ENCODE peak calls at places on chromosomes 3 and 15, in nine cellular contexts. C is pancreas; S is cardiac muscle cell; N is astrocyte; G is gastrocnemius medialis; H is suprapubic skin; B is mammary epithelial cell; K is Panc1; A is CD4-positive, CD25-positive, alpha-beta regulatory T cell. X is an unnamed sample. For H3K4me1, the result is how much of the 10 kb centered on the place peaks cover.

GRCh38 chr15:90033448-90033847 is 32.3 kb downstream of the ZNF710 start:
- DNase-seq in N (no peak), S (no peak), B (no peak), A (no peak), H (peak), K (no peak), G (no peak), C (no peak), X (no peak)

GRCh38 chr3:4950948-4951347 is 28.3 kb upstream of the BHLHE40 start:
- DNase-seq in G (no peak), B (no peak), H (no peak), S (no peak), C (no peak), N (no peak), A (no peak), K (peak), X (no peak)

GRCh38 chr3:71401695-71402231 is 181.8 kb downstream of the FOXP1 start:
- DNase-seq in C (no peak), B (no peak), S (no peak), K (no peak), H (no peak), G (no peak), N (no peak), A (no peak), X (no peak)

GRCh38 chr3:72698154-72698917 is 149.9 kb downstream of the SHQ1 start:
- DNase-seq in K (no peak), A (no peak), G (no peak), H (no peak), S (no peak), B (no peak), N (no peak), C (no peak), X (no peak)

GRCh38 chr3:170863768-170864167 is 6.2 kb downstream of the RPL22L1 start:
- DNase-seq in A (no peak), H (no peak), C (no peak), B (no peak), G (no peak), K (no peak), S (no peak), N (no peak), X (no peak)

GRCh38 chr3:124078978-124079911 is 87.3 kb upstream of the ROPN1 start:
- DNase-seq in N (no peak), A (no peak), S (peak), G (no peak), H (no peak), K (peak), C (no peak), B (peak), X (no peak)

GRCh38 chr3:71245971-71246860 is 337.3 kb downstream of the FOXP1 start:
- DNase-seq in S (peak), C (no peak), B (no peak), G (no peak), H (no peak), A (no peak), N (no peak), K (no peak), X (no peak)

GRCh38 chr3:119243712-119244111 is 3.0 kb upstream of the B4GALT4 start:
- DNase-seq in S (no peak), G (no peak), C (no peak), H (no peak), K (no peak), A (no peak), N (no peak), B (no peak), X (no peak)

GRCh38 chr3:150149651-150150051 is 179.0 kb upstream of the PFN2 start:
- DNase-seq in H (no peak), N (peak), A (no peak), S (peak), K (no peak), B (peak), C (no peak), G (peak), X (no peak)

GRCh38 chr3:185929192-185930151 is 8.3 kb downstream of the TRA2B start:
- DNase-seq in K (no peak), B (peak), N (peak), H (no peak), A (no peak), S (no peak), C (no peak), G (no peak), X (no peak)

GRCh38 chr3:20668411-20668810 is 482.4 kb upstream of the SGO1 start:
- DNase-seq in A (no peak), K (no peak), B (no peak), S (peak), G (no peak), H (no peak), N (peak), C (no peak), X (no peak)

GRCh38 chr15:98889930-98890695 is 117.5 kb downstream of the PGPEP1L start:
- DNase-seq in G (no peak), B (peak), S (peak), N (peak), C (no peak), A (no peak), H (no peak), K (no peak), X (no peak)

GRCh38 chr3:4720316-4721075 is 227.3 kb downstream of the ITPR1 start:
- DNase-seq in N (peak), S (peak), B (peak), K (no peak), G (peak), A (no peak), H (no peak), C (peak), X (no peak)

GRCh38 chr3:147313513-147313912 is 92.8 kb downstream of the ZIC4 start:
- DNase-seq in C (no peak), N (no peak), H (no peak), A (no peak), K (no peak), S (no peak), G (no peak), B (no peak), X (no peak)

GRCh38 chr15:77554306-77555080 is 78.2 kb downstream of the LINGO1 start:
- DNase-seq in A (no peak), H (no peak), C (no peak), N (no peak), G (no peak), S (no peak), B (no peak), K (no peak), X (no peak)

GRCh38 chr3:24237971-24238767 is 256.5 kb downstream of the THRB start:
- DNase-seq in C (no peak), A (peak), S (peak), N (peak), K (peak), B (peak), G (no peak), H (no peak), X (peak)

GRCh38 chr15:39640665-39641064 is 59.8 kb downstream of the THBS1 start:
- DNase-seq in K (no peak), H (no peak), S (no peak), A (no peak), B (no peak), N (no peak), G (no peak), C (no peak), X (no peak)

GRCh38 chr3:126509565-126510322 is 7.8 kb downstream of the UROC1 start:
- DNase-seq in S (no peak), N (no peak), K (no peak), H (peak), B (peak), C (peak), A (no peak), G (no peak), X (no peak)

GRCh38 chr3:156356537-156357363 is 198.2 kb downstream of the SSR3 start:
- DNase-seq in A (no peak), S (peak), N (peak), C (no peak), G (no peak), K (no peak), B (no peak), H (no peak), X (no peak)

GRCh38 chr15:29420188-29420587 is 150.6 kb upstream of the NSMCE3 start:
- DNase-seq in G (no peak), N (no peak), A (no peak), C (no peak), B (no peak), H (no peak), K (no peak), S (no peak), X (no peak)

GRCh38 chr15:29418931-29419330 is 149.3 kb upstream of the NSMCE3 start:
- DNase-seq in A (no peak), H (no peak), S (no peak), B (no peak), G (no peak), C (no peak), N (no peak), K (no peak), X (no peak)

GRCh38 chr15:29424118-29424517 is 154.5 kb upstream of the NSMCE3 start:
- DNase-seq in S (no peak), H (no peak), C (no peak), B (no peak), A (no peak), K (no peak), G (no peak), N (no peak), X (no peak)

GRCh38 chr15:29422606-29423005 is 153.0 kb upstream of the NSMCE3 start:
- DNase-seq in S (no peak), N (no peak), G (no peak), C (no peak), K (no peak), A (no peak), B (no peak), H (no peak), X (no peak)

DNA sequence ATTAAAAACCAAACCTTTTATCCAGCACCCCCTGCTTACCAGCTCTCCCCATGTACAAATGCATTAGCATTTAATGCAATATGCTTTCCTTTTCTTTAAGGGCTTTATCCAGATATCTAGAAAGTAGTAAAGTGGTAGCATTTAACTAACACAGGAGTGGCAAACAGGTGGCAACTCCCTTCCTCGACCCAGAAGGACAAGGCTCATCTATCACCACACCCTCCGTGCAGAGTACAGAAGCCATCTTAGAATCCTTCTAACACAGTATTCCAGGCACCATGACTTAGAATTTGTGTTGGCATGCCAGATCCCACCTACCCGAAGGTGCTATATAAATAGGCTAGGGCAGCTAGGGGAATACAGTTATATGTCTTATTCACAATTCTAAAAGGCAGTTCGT is 148.6 kb upstream of the NSMCE3 start:
- DNase-seq in N (no peak), B (no peak), C (no peak), S (no peak), H (no peak), K (no peak), G (no peak), A (no peak), X (no peak)
- H3K4me3 ChIP-seq in N (no peak), B (no peak), C (no peak), S (no peak), H (no peak), K (no peak), G (no peak), A (no peak), X (no peak)

DNA sequence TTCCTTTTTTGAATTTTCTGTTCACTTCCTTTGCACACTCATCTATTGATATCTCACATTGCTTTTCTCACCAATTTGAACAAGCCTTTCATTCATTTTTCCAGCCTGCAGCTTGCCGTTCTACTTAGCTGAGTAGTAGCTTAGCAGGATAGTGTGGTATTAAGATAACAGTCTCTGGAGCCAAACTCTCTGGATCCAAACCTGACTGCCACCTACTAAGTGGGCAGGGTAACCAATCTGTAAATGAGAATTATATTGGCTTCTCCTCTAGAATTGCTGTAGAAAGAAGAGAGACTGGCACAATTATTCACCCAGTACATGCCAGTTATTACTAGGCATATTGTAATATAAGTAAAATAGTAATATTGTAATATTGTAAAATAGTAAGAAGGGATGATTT is 40.5 kb downstream of the AQP9 start:
- DNase-seq in K (no peak), S (no peak), B (no peak), A (no peak), H (no peak), N (no peak), C (no peak), G (no peak), X (no peak)
- H3K27ac ChIP-seq in K (no peak), S (no peak), B (peak), A (no peak), H (no peak), N (no peak), C (no peak), G (no peak), X (no peak)

GRCh38 chr3:30677347-30677685 is 70.9 kb downstream of the TGFBR2 start:
- DNase-seq in C (no peak), N (no peak), B (no peak), G (no peak), K (no peak), H (no peak), A (no peak), S (no peak), X (no peak)

GRCh38 chr3:30675774-30676173 is 69.4 kb downstream of the TGFBR2 start:
- DNase-seq in C (no peak), S (no peak), N (no peak), A (no peak), H (no peak), G (no peak), K (no peak), B (no peak), X (no peak)

GRCh38 chr3:30679045-30679444 is 72.6 kb downstream of the TGFBR2 start:
- DNase-seq in A (no peak), N (no peak), H (no peak), K (no peak), B (no peak), G (no peak), C (no peak), S (no peak), X (no peak)

GRCh38 chr3:30675006-30675405 is 68.6 kb downstream of the TGFBR2 start:
- DNase-seq in B (no peak), S (no peak), H (no peak), A (no peak), N (no peak), C (no peak), K (no peak), G (no peak), X (no peak)

DNA sequence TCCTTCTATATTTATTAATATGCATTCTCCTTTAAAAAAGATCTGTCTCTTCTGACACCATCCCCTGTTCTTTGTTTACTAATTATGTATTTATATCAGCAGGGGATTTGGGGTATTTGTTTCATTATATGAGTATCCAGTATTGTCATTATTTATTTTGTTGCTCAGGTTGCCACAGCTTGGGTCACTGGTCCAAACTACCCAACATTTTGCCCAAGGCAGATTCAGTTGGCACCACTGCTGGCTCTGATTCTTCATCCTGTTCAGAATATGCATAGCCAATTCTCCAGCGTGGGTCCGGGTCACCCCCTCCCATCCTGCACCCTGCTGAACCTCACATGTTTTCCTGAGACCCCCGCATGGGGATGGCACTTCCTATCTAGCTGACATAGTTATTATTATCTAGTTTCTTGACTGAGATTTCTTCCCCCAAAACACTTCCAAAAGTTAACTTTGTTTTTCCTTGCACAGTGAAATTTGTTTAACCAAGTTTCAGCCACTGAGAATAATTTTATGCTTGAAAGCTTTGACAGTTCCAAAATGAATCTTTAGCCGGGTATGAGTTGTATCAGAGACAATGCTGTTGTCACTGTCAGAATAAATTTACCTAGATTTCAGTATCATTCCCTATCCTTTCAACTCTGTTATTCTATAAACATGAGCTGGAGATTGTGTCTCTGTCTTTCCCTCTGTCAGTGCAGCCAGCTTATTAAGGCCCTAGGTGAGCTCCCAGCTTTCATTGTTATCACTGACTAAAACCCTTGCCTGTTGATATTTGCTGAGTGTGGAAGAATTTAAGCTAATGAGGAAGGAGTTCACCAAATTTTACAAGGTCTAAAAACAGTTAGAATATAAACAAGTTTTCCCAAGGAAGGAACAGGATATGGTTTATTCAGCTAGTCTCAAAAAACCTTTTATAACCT is 70.3 kb downstream of the TGFBR2 start:
- DNase-seq in C (no peak), N (no peak), H (no peak), G (no peak), S (no peak), B (no peak), K (no peak), A (no peak), X (no peak)
- H3K4me1 ChIP-seq in C (under half), N (under half), H (under half), G (under half), S (under half), B (under half), K (under half), A (under half), X (under half)

GRCh38 chr3:187947927-187948682 is 202.8 kb upstream of the BCL6 start:
- DNase-seq in N (no peak), K (no peak), S (no peak), A (no peak), H (no peak), B (no peak), C (no peak), G (peak), X (no peak)

GRCh38 chr3:187946031-187946691 is 200.9 kb upstream of the BCL6 start:
- DNase-seq in N (peak), K (no peak), B (no peak), S (peak), C (no peak), A (no peak), H (no peak), G (no peak), X (no peak)

GRCh38 chr3:187949093-187949820 is 204.0 kb upstream of the BCL6 start:
- DNase-seq in A (no peak), N (no peak), K (no peak), C (no peak), H (no peak), G (no peak), S (no peak), B (no peak), X (no peak)

GRCh38 chr3:187945374-187945773 is 200.1 kb upstream of the BCL6 start:
- DNase-seq in S (no peak), B (no peak), K (no peak), N (no peak), G (no peak), H (no peak), C (no peak), A (no peak), X (no peak)

GRCh38 chr3:187946981-187947380 is 201.7 kb upstream of the BCL6 start:
- DNase-seq in N (no peak), H (no peak), B (no peak), S (no peak), C (no peak), A (no peak), K (no peak), G (no peak), X (no peak)
- H3K4me3 ChIP-seq in N (no peak), H (no peak), B (no peak), S (no peak), C (no peak), A (no peak), K (no peak), G (no peak), X (no peak)

DNA sequence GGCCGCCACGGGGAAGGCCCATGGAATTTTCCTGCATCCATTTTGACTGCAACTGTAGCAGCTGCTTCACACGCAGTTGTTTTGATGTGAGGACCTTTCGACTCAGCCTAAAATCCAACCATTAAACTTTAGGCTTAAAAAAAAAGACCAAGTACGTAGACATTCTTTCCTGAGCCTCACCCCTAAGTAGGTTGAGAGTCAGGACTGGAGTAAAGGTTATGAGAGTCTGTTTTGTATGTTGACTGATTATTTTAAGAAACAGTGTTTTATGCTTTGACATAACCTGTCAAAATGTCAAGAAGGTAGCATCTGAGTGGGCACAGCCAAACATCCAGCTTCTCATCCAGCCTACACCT is 45.7 kb upstream of the AMOTL2 start:
- DNase-seq in N (no peak), B (no peak), C (no peak), K (no peak), S (no peak), H (no peak), A (no peak), G (no peak), X (no peak)
- H3K27ac ChIP-seq in N (no peak), B (no peak), C (peak), K (no peak), S (no peak), H (no peak), A (no peak), G (no peak), X (no peak)

GRCh38 chr3:11570789-11571495 is 72.8 kb downstream of the VGLL4 start:
- DNase-seq in S (peak), G (no peak), N (peak), A (no peak), C (no peak), K (no peak), B (no peak), H (peak), X (no peak)
- H3K4me1 ChIP-seq in S (under half), G (half or more), N (under half), A (under half), C (under half), K (under half), B (under half), H (half or more), X (under half)

GRCh38 chr3:128727485-128727884 is 1.5 kb downstream of the RAB7A start:
- DNase-seq in C (no peak), H (no peak), G (no peak), S (no peak), B (no peak), A (no peak), N (no peak), K (no peak), X (peak)
- H3K4me3 ChIP-seq in C (peak), H (peak), G (peak), S (peak), B (peak), A (peak), N (peak), K (peak), X (peak)

GRCh38 chr3:52534281-52535183 is 875 bp upstream of the NT5DC2 start:
- DNase-seq in N (no peak), G (no peak), C (peak), B (no peak), S (peak), H (peak), K (no peak), A (no peak), X (peak)
- H3K27ac ChIP-seq in N (peak), G (peak), C (peak), B (no peak), S (peak), H (peak), K (peak), A (no peak), X (no peak)

GRCh38 chr15:73927003-73927475 is 777 bp downstream of the LOXL1 start:
- DNase-seq in S (peak), N (no peak), H (no peak), C (peak), A (peak), B (no peak), G (no peak), K (no peak), X (peak)
- H3K4me1 ChIP-seq in S (under half), N (half or more), H (half or more), C (under half), A (half or more), B (half or more), G (under half), K (under half), X (under half)